ENCODE peak calls at places on chromosomes 3 and 15, in four cellular contexts. One of them, this sample, is unnamed.

GRCh38 chr15:49752517-49752916 is 131.7 kb downstream of the DTWD1 start:
- DNase-seq in GM10248: no peak
- DNase-seq in GF-D8: no peak
- DNase-seq in stimulated activated naive CD4-positive, alpha-beta T cell: no peak
- DNase-seq in this sample: no peak

GRCh38 chr3:139830817-139831216 is 104.2 kb upstream of the CLSTN2 start:
- DNase-seq in GM10248: no peak
- DNase-seq in stimulated activated naive CD4-positive, alpha-beta T cell: no peak
- DNase-seq in GF-D8: no peak
- DNase-seq in this sample: no peak

GRCh38 chr3:188842628-188843027 is 329.1 kb upstream of the TPRG1 start:
- DNase-seq in GM10248: no peak
- DNase-seq in stimulated activated naive CD4-positive, alpha-beta T cell: no peak
- DNase-seq in GF-D8: no peak
- DNase-seq in this sample: no peak

GRCh38 chr15:91409430-91409829 is 309.4 kb downstream of the SV2B start:
- DNase-seq in GM10248: no peak
- DNase-seq in GF-D8: no peak
- DNase-seq in stimulated activated naive CD4-positive, alpha-beta T cell: no peak
- DNase-seq in this sample: no peak

GRCh38 chr3:125428216-125428830 is 53.2 kb upstream of the ZNF148 start:
- DNase-seq in stimulated activated naive CD4-positive, alpha-beta T cell: no peak
- DNase-seq in GM10248: no peak
- DNase-seq in GF-D8: no peak
- DNase-seq in this sample: no peak

GRCh38 chr15:74727727-74728126 is 2.4 kb upstream of the CYP1A1 start:
- DNase-seq in GF-D8: no peak
- DNase-seq in GM10248: no peak
- DNase-seq in stimulated activated naive CD4-positive, alpha-beta T cell: no peak
- DNase-seq in this sample: no peak

GRCh38 chr15:32818758-32819405 is 101.1 kb downstream of the GREM1 start:
- DNase-seq in stimulated activated naive CD4-positive, alpha-beta T cell: no peak
- DNase-seq in GM10248: no peak
- DNase-seq in GF-D8: no peak
- DNase-seq in this sample: no peak

GRCh38 chr3:114758828-114759709 is 388.0 kb downstream of the ZBTB20 start:
- DNase-seq in GM10248: no peak
- DNase-seq in GF-D8: peak
- DNase-seq in stimulated activated naive CD4-positive, alpha-beta T cell: no peak
- DNase-seq in this sample: no peak

GRCh38 chr3:129506272-129506742 is 22.1 kb upstream of the RHO start:
- DNase-seq in stimulated activated naive CD4-positive, alpha-beta T cell: no peak
- DNase-seq in GF-D8: no peak
- DNase-seq in GM10248: no peak
- DNase-seq in this sample: no peak

GRCh38 chr3:53629396-53629711 is 134.9 kb downstream of the CACNA1D start:
- DNase-seq in GF-D8: no peak
- DNase-seq in GM10248: no peak
- DNase-seq in stimulated activated naive CD4-positive, alpha-beta T cell: no peak
- DNase-seq in this sample: no peak

GRCh38 chr3:7667774-7668173 is 806.9 kb downstream of the GRM7 start:
- DNase-seq in GF-D8: no peak
- DNase-seq in GM10248: no peak
- DNase-seq in stimulated activated naive CD4-positive, alpha-beta T cell: no peak
- DNase-seq in this sample: no peak

GRCh38 chr3:43024183-43024865 is 45.2 kb downstream of the GASK1A start:
- DNase-seq in GM10248: no peak
- DNase-seq in GF-D8: peak
- DNase-seq in stimulated activated naive CD4-positive, alpha-beta T cell: peak
- DNase-seq in this sample: no peak

GRCh38 chr3:17752851-17753250 is 10.4 kb upstream of the TBC1D5 start:
- DNase-seq in GM10248: no peak
- DNase-seq in GF-D8: no peak
- DNase-seq in stimulated activated naive CD4-positive, alpha-beta T cell: no peak
- DNase-seq in this sample: no peak

GRCh38 chr3:159209459-159209858 is 407.6 kb downstream of the MFSD1 start:
- DNase-seq in GF-D8: no peak
- DNase-seq in stimulated activated naive CD4-positive, alpha-beta T cell: no peak
- DNase-seq in GM10248: no peak
- DNase-seq in this sample: no peak

GRCh38 chr3:130779031-130779430 is 32.4 kb upstream of the PIK3R4 start:
- DNase-seq in GM10248: peak
- DNase-seq in stimulated activated naive CD4-positive, alpha-beta T cell: no peak
- DNase-seq in GF-D8: no peak
- DNase-seq in this sample: no peak

This sample was measured in OCI-LY7.